ENCODE peak calls at places on chromosomes 2 and 18, in nine cellular contexts. H is kidney glomerular epithelial cell; G is hippocampal formation; U is A172; J is activated CD4-positive, alpha-beta T cell treated with anti-CD3 and anti-CD28 coated beads, Interleukin-2, amount 50 U/mL, for 48 hours; T is fibroblast of lung; F is HTR-8/SVneo; K is anterior cingulate cortex; C is stimulated activated CD4-positive, alpha-beta T cell treated with anti-CD3 and anti-CD28 coated beads, Interleukin-2, amount 100 ng/mL, for 48 hours. N is an unnamed sample.

GRCh38 chr18:26565514-26565913 is 17.2 kb upstream of the KCTD1 start:
- DNase-seq in U (no peak), F (no peak), T (no peak), H (no peak), J (no peak), G (no peak), C (no peak), K (no peak), N (no peak)

GRCh38 chr18:31211047-31211446 is 48.4 kb upstream of the DSC1 start:
- DNase-seq in C (no peak), K (no peak), G (no peak), F (no peak), T (no peak), J (no peak), H (no peak), U (no peak), N (no peak)

GRCh38 chr2:66498597-66498910 is 63.6 kb downstream of the MEIS1 start:
- DNase-seq in C (no peak), J (no peak), K (no peak), G (no peak), H (no peak), T (no peak), U (no peak), F (no peak), N (no peak)

GRCh38 chr2:63124209-63124608 is 73.6 kb downstream of the OTX1 start:
- DNase-seq in U (no peak), G (no peak), F (no peak), C (no peak), T (no peak), K (no peak), J (no peak), H (no peak), N (no peak)

GRCh38 chr18:45993441-45993840 is 26.3 kb upstream of the EPG5 start:
- DNase-seq in T (peak), G (no peak), H (peak), U (peak), C (no peak), F (peak), J (no peak), K (no peak), N (peak)

GRCh38 chr18:9741821-9742541 is 33.9 kb downstream of the RAB31 start:
- DNase-seq in C (no peak), G (no peak), K (no peak), U (peak), T (no peak), H (no peak), J (no peak), F (no peak), N (no peak)

GRCh38 chr18:45775241-45775676 is 50.2 kb upstream of the SIGLEC15 start:
- DNase-seq in U (no peak), T (peak), G (peak), H (peak), J (peak), C (peak), F (no peak), K (peak), N (no peak)

GRCh38 chr2:12251121-12251520 is 465.6 kb upstream of the TRIB2 start:
- DNase-seq in K (no peak), J (no peak), T (no peak), C (no peak), H (no peak), U (no peak), G (no peak), F (no peak), N (no peak)

GRCh38 chr2:62705859-62706720 is 577 bp downstream of the EHBP1 start:
- DNase-seq in F (peak), C (no peak), G (peak), T (peak), K (peak), J (peak), H (peak), U (peak), N (no peak)

N was measured in HS-5.